ENCODE peak calls at places on chromosomes 6 and 20, in six cellular contexts. One of them, this sample, is unnamed.

GRCh38 chr6:119226089-119226488 is 123.5 kb downstream of the MAN1A1 start:
- DNase-seq in CD4-positive, CD25-positive, alpha-beta regulatory T cell: no peak
- DNase-seq in MM.1S: no peak
- DNase-seq in CD8-positive, alpha-beta memory T cell: no peak
- DNase-seq in lower lobe of right lung: no peak
- DNase-seq in neural progenitor cell: no peak
- DNase-seq in this sample: no peak

GRCh38 chr20:4161447-4162251 is 146.3 kb upstream of the RNF24 start:
- DNase-seq in CD4-positive, CD25-positive, alpha-beta regulatory T cell: no peak
- DNase-seq in MM.1S: peak; percentile 57
- DNase-seq in CD8-positive, alpha-beta memory T cell: no peak
- DNase-seq in lower lobe of right lung: peak; percentile 52
- DNase-seq in neural progenitor cell: no peak
- DNase-seq in this sample: no peak

GRCh38 chr6:170523256-170524187 is 29.6 kb downstream of the PSMB1 start:
- DNase-seq in CD4-positive, CD25-positive, alpha-beta regulatory T cell: no peak
- DNase-seq in MM.1S: no peak
- DNase-seq in CD8-positive, alpha-beta memory T cell: no peak
- DNase-seq in lower lobe of right lung: no peak
- DNase-seq in neural progenitor cell: no peak
- DNase-seq in this sample: no peak

GRCh38 chr20:24818056-24818455 is 131.0 kb upstream of the CST7 start:
- DNase-seq in CD4-positive, CD25-positive, alpha-beta regulatory T cell: no peak
- DNase-seq in MM.1S: no peak
- DNase-seq in CD8-positive, alpha-beta memory T cell: no peak
- DNase-seq in lower lobe of right lung: no peak
- DNase-seq in neural progenitor cell: no peak
- DNase-seq in this sample: no peak

GRCh38 chr20:57481281-57481711 is 43.6 kb downstream of the CTCFL start:
- DNase-seq in CD4-positive, CD25-positive, alpha-beta regulatory T cell: no peak
- DNase-seq in MM.1S: peak; percentile 78
- DNase-seq in CD8-positive, alpha-beta memory T cell: no peak
- DNase-seq in lower lobe of right lung: no peak
- DNase-seq in neural progenitor cell: no peak
- DNase-seq in this sample: peak; percentile 66

GRCh38 chr6:52423971-52424381 is 3.8 kb downstream of the EFHC1 start:
- DNase-seq in CD4-positive, CD25-positive, alpha-beta regulatory T cell: no peak
- DNase-seq in MM.1S: no peak
- DNase-seq in CD8-positive, alpha-beta memory T cell: no peak
- DNase-seq in lower lobe of right lung: no peak
- DNase-seq in neural progenitor cell: no peak
- DNase-seq in this sample: no peak

GRCh38 chr6:109508166-109508860 is 25.3 kb upstream of the ZBTB24 start:
- DNase-seq in CD4-positive, CD25-positive, alpha-beta regulatory T cell: no peak
- DNase-seq in MM.1S: no peak
- DNase-seq in CD8-positive, alpha-beta memory T cell: no peak
- DNase-seq in lower lobe of right lung: no peak
- DNase-seq in neural progenitor cell: peak; percentile 80
- DNase-seq in this sample: no peak

GRCh38 chr6:111105578-111105977 is 18.3 kb downstream of the SLC16A10 start:
- DNase-seq in CD4-positive, CD25-positive, alpha-beta regulatory T cell: peak; percentile 26
- DNase-seq in MM.1S: no peak
- DNase-seq in CD8-positive, alpha-beta memory T cell: no peak
- DNase-seq in lower lobe of right lung: peak; percentile 85
- DNase-seq in neural progenitor cell: no peak
- DNase-seq in this sample: no peak

GRCh38 chr6:100185615-100186014 is 191.6 kb upstream of the MCHR2 start:
- DNase-seq in CD4-positive, CD25-positive, alpha-beta regulatory T cell: no peak
- DNase-seq in MM.1S: peak; percentile 7
- DNase-seq in CD8-positive, alpha-beta memory T cell: no peak
- DNase-seq in lower lobe of right lung: no peak
- DNase-seq in neural progenitor cell: no peak
- DNase-seq in this sample: no peak

GRCh38 chr6:75446278-75446880 is 47.2 kb downstream of the FILIP1 start:
- DNase-seq in CD4-positive, CD25-positive, alpha-beta regulatory T cell: no peak
- DNase-seq in MM.1S: peak; percentile 21
- DNase-seq in CD8-positive, alpha-beta memory T cell: no peak
- DNase-seq in lower lobe of right lung: no peak
- DNase-seq in neural progenitor cell: no peak
- DNase-seq in this sample: no peak

GRCh38 chr20:56710125-56710524 is 81.0 kb downstream of the TFAP2C start:
- DNase-seq in CD4-positive, CD25-positive, alpha-beta regulatory T cell: no peak
- DNase-seq in MM.1S: no peak
- DNase-seq in CD8-positive, alpha-beta memory T cell: no peak
- DNase-seq in lower lobe of right lung: no peak
- DNase-seq in neural progenitor cell: no peak
- DNase-seq in this sample: no peak

GRCh38 chr6:3510178-3510577 is 53.3 kb upstream of the SLC22A23 start:
- DNase-seq in CD4-positive, CD25-positive, alpha-beta regulatory T cell: no peak
- DNase-seq in MM.1S: no peak
- DNase-seq in CD8-positive, alpha-beta memory T cell: no peak
- DNase-seq in lower lobe of right lung: no peak
- DNase-seq in neural progenitor cell: no peak
- DNase-seq in this sample: no peak

GRCh38 chr20:41738584-41739193 is 120.5 kb upstream of the CHD6 start:
- DNase-seq in CD4-positive, CD25-positive, alpha-beta regulatory T cell: peak; percentile 41
- DNase-seq in MM.1S: peak; percentile 57
- DNase-seq in CD8-positive, alpha-beta memory T cell: no peak
- DNase-seq in lower lobe of right lung: peak; percentile 51
- DNase-seq in neural progenitor cell: peak; percentile 77
- DNase-seq in this sample: no peak

GRCh38 chr6:108581932-108582500 is 21.3 kb downstream of the FOXO3 start:
- DNase-seq in CD4-positive, CD25-positive, alpha-beta regulatory T cell: no peak
- DNase-seq in MM.1S: no peak
- DNase-seq in CD8-positive, alpha-beta memory T cell: no peak
- DNase-seq in lower lobe of right lung: no peak
- DNase-seq in neural progenitor cell: no peak
- DNase-seq in this sample: no peak

GRCh38 chr20:8018928-8019177 is 708 bp downstream of the TMX4 start:
- DNase-seq in CD4-positive, CD25-positive, alpha-beta regulatory T cell: no peak
- DNase-seq in MM.1S: no peak
- DNase-seq in CD8-positive, alpha-beta memory T cell: no peak
- DNase-seq in lower lobe of right lung: no peak
- DNase-seq in neural progenitor cell: no peak
- DNase-seq in this sample: no peak

GRCh38 chr6:40763001-40763400 is 175.8 kb upstream of the LRFN2 start:
- DNase-seq in CD4-positive, CD25-positive, alpha-beta regulatory T cell: no peak
- DNase-seq in MM.1S: no peak
- DNase-seq in CD8-positive, alpha-beta memory T cell: no peak
- DNase-seq in lower lobe of right lung: no peak
- DNase-seq in neural progenitor cell: no peak
- DNase-seq in this sample: no peak

GRCh38 chr6:70059047-70059719 is 192.8 kb downstream of the COL19A1 start:
- DNase-seq in CD4-positive, CD25-positive, alpha-beta regulatory T cell: no peak
- DNase-seq in MM.1S: no peak
- DNase-seq in CD8-positive, alpha-beta memory T cell: no peak
- DNase-seq in lower lobe of right lung: no peak
- DNase-seq in neural progenitor cell: no peak
- DNase-seq in this sample: no peak

GRCh38 chr6:138572200-138572875 is 73.0 kb upstream of the NHSL1 start:
- DNase-seq in CD4-positive, CD25-positive, alpha-beta regulatory T cell: no peak
- DNase-seq in MM.1S: no peak
- DNase-seq in CD8-positive, alpha-beta memory T cell: no peak
- DNase-seq in lower lobe of right lung: peak; percentile 80
- DNase-seq in neural progenitor cell: peak; percentile 91
- DNase-seq in this sample: no peak

GRCh38 chr6:11364971-11365397 is 132.5 kb upstream of the NEDD9 start:
- DNase-seq in CD4-positive, CD25-positive, alpha-beta regulatory T cell: no peak
- DNase-seq in MM.1S: no peak
- DNase-seq in CD8-positive, alpha-beta memory T cell: no peak
- DNase-seq in lower lobe of right lung: peak; percentile 57
- DNase-seq in neural progenitor cell: no peak
- DNase-seq in this sample: no peak

GRCh38 chr6:43952746-43953145 is 174.5 kb downstream of the MRPL14 start:
- DNase-seq in CD4-positive, CD25-positive, alpha-beta regulatory T cell: peak; percentile 21
- DNase-seq in MM.1S: no peak
- DNase-seq in CD8-positive, alpha-beta memory T cell: no peak
- DNase-seq in lower lobe of right lung: no peak
- DNase-seq in neural progenitor cell: no peak
- DNase-seq in this sample: no peak

GRCh38 chr6:47524136-47524840 is 46.7 kb downstream of the CD2AP start:
- DNase-seq in CD4-positive, CD25-positive, alpha-beta regulatory T cell: no peak
- DNase-seq in MM.1S: no peak
- DNase-seq in CD8-positive, alpha-beta memory T cell: no peak
- DNase-seq in lower lobe of right lung: no peak
- DNase-seq in neural progenitor cell: no peak
- DNase-seq in this sample: no peak

GRCh38 chr6:72911463-72912153 is 289.7 kb downstream of the KCNQ5 start:
- DNase-seq in CD4-positive, CD25-positive, alpha-beta regulatory T cell: no peak
- DNase-seq in MM.1S: no peak
- DNase-seq in CD8-positive, alpha-beta memory T cell: no peak
- DNase-seq in lower lobe of right lung: no peak
- DNase-seq in neural progenitor cell: no peak
- DNase-seq in this sample: no peak

GRCh38 chr6:38080349-38080748 is 260.8 kb downstream of the ZFAND3 start:
- DNase-seq in CD4-positive, CD25-positive, alpha-beta regulatory T cell: no peak
- DNase-seq in MM.1S: no peak
- DNase-seq in CD8-positive, alpha-beta memory T cell: no peak
- DNase-seq in lower lobe of right lung: no peak
- DNase-seq in neural progenitor cell: no peak
- DNase-seq in this sample: no peak

GRCh38 chr6:168541307-168541706 is 100.3 kb downstream of the SMOC2 start:
- DNase-seq in CD4-positive, CD25-positive, alpha-beta regulatory T cell: no peak
- DNase-seq in MM.1S: no peak
- DNase-seq in CD8-positive, alpha-beta memory T cell: no peak
- DNase-seq in lower lobe of right lung: no peak
- DNase-seq in neural progenitor cell: no peak
- DNase-seq in this sample: no peak

GRCh38 chr6:76422814-76423213 is 350.4 kb upstream of the IMPG1 start:
- DNase-seq in CD4-positive, CD25-positive, alpha-beta regulatory T cell: no peak
- DNase-seq in MM.1S: no peak
- DNase-seq in CD8-positive, alpha-beta memory T cell: no peak
- DNase-seq in lower lobe of right lung: no peak
- DNase-seq in neural progenitor cell: no peak
- DNase-seq in this sample: no peak

GRCh38 chr6:37038297-37039198 is 33.1 kb downstream of the FGD2 start:
- DNase-seq in CD4-positive, CD25-positive, alpha-beta regulatory T cell: no peak
- DNase-seq in MM.1S: no peak
- DNase-seq in CD8-positive, alpha-beta memory T cell: no peak
- DNase-seq in lower lobe of right lung: peak; percentile 49
- DNase-seq in neural progenitor cell: no peak
- DNase-seq in this sample: no peak

GRCh38 chr6:167855825-167856425 is 29.2 kb downstream of the AFDN start:
- DNase-seq in CD4-positive, CD25-positive, alpha-beta regulatory T cell: no peak
- DNase-seq in MM.1S: no peak
- DNase-seq in CD8-positive, alpha-beta memory T cell: no peak
- DNase-seq in lower lobe of right lung: no peak
- DNase-seq in neural progenitor cell: no peak
- DNase-seq in this sample: no peak

GRCh38 chr20:25249198-25249931 is 1.5 kb downstream of the PYGB start:
- DNase-seq in CD4-positive, CD25-positive, alpha-beta regulatory T cell: no peak
- DNase-seq in MM.1S: no peak
- DNase-seq in CD8-positive, alpha-beta memory T cell: no peak
- DNase-seq in lower lobe of right lung: no peak
- DNase-seq in neural progenitor cell: no peak
- DNase-seq in this sample: no peak

DNA sequence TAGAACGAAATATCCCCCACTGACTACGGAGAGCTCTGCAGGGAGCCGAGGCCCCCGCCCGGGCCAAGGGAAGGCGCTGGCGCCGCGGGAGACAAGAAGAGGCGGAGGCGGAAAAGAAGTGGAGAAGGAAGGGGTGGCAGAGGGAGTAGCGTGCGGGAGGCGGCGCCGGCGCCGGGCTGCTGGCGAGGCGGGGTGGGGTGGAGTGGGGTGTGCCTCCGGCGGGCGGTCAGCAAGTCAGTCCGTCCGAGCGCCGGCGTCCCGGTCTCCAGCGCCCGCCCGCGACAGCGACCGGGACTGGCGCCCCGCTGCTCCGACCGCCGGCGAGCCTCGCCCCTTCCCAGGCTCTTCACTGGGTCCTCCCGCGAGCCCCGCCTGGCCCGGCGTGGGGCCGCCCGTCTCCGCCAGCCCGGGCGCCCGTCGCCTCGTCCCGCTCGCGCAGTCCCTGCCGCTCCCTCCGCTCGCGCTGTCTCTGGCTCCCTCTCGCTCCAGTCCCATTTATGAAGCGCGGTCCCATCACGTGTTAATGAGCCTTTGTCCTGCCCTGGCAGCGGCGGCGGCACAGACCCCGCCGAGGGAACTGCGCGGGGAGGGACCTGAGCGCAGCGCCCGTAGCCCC is at the start of gene CNR1:
- DNase-seq in CD4-positive, CD25-positive, alpha-beta regulatory T cell: peak; percentile 1
- DNase-seq in MM.1S: peak; percentile 53
- DNase-seq in CD8-positive, alpha-beta memory T cell: no peak
- DNase-seq in lower lobe of right lung: peak; percentile 85
- DNase-seq in neural progenitor cell: peak; percentile 82
- DNase-seq in this sample: peak; percentile 83
- H3K27me3 ChIP-seq in CD4-positive, CD25-positive, alpha-beta regulatory T cell: peaks cover 54% of the 10 kb centered on the region
- H3K27me3 ChIP-seq in MM.1S: no peaks in the 10 kb centered on the region
- H3K27me3 ChIP-seq in CD8-positive, alpha-beta memory T cell: peaks cover 6% of the 10 kb centered on the region
- H3K27me3 ChIP-seq in lower lobe of right lung: peaks cover 49% of the 10 kb centered on the region
- H3K27me3 ChIP-seq in neural progenitor cell: peaks cover 77% of the 10 kb centered on the region
- H3K27me3 ChIP-seq in this sample: no peaks in the 10 kb centered on the region

DNA sequence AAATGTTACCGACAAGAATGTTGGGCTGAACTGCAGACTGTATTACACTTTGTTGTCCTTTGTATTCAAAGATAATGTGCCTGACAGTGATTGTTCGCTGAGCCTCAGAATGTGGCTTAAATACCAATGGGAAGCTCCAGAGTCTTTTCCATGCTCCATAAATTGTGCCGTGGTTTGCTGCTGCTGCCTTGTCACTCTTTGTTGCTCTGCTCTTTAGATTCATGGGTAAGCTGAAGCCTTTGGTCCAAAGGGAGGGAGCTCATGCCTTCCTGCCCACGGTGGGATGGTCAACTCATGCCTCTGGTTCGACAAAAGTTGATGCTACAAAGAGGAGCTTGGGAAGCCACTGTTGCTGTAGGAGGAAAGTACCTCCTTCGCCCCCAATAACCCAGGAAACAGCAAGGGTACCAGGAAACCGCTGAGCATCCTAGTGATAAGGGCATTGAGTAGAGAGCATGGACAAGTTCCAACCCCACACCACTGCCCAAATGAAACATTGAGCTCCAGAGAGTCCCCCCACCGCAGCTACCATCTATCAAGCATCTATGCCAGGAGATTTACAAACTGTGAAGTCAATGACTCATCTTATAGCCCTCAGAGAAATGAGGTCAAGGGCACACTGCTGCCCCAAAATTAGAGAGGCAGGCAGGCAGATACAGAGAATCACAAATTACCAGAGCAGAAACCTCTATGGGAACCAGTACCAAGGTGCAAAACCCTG is 118.4 kb upstream of the ARID1B start:
- DNase-seq in CD4-positive, CD25-positive, alpha-beta regulatory T cell: no peak
- DNase-seq in MM.1S: no peak
- DNase-seq in CD8-positive, alpha-beta memory T cell: no peak
- DNase-seq in lower lobe of right lung: no peak
- DNase-seq in neural progenitor cell: peak; percentile 35
- DNase-seq in this sample: no peak
- H3K4me3 ChIP-seq in CD4-positive, CD25-positive, alpha-beta regulatory T cell: no peak overlapping the region
- H3K4me3 ChIP-seq in MM.1S: no peak overlapping the region
- H3K4me3 ChIP-seq in CD8-positive, alpha-beta memory T cell: no peak overlapping the region
- H3K4me3 ChIP-seq in lower lobe of right lung: no peak overlapping the region
- H3K4me3 ChIP-seq in neural progenitor cell: no peak overlapping the region
- H3K4me3 ChIP-seq in this sample: no peak overlapping the region

GRCh38 chr6:33286946-33287914 is 1.8 kb downstream of the WDR46 start:
- DNase-seq in CD4-positive, CD25-positive, alpha-beta regulatory T cell: no peak
- DNase-seq in MM.1S: no peak
- DNase-seq in CD8-positive, alpha-beta memory T cell: no peak
- DNase-seq in lower lobe of right lung: no peak
- DNase-seq in neural progenitor cell: no peak
- DNase-seq in this sample: no peak
- H3K36me3 ChIP-seq in CD4-positive, CD25-positive, alpha-beta regulatory T cell: peaks cover 37% of the 10 kb centered on the region
- H3K36me3 ChIP-seq in MM.1S: peaks cover 6% of the 10 kb centered on the region
- H3K36me3 ChIP-seq in CD8-positive, alpha-beta memory T cell: peaks cover 34% of the 10 kb centered on the region
- H3K36me3 ChIP-seq in lower lobe of right lung: peaks cover 70% of the 10 kb centered on the region
- H3K36me3 ChIP-seq in neural progenitor cell: no peaks in the 10 kb centered on the region
- H3K36me3 ChIP-seq in this sample: peaks cover 16% of the 10 kb centered on the region

GRCh38 chr6:30071858-30072257 is 3.7 kb downstream of the RNF39 start:
- DNase-seq in CD4-positive, CD25-positive, alpha-beta regulatory T cell: no peak
- DNase-seq in MM.1S: no peak
- DNase-seq in CD8-positive, alpha-beta memory T cell: no peak
- DNase-seq in lower lobe of right lung: no peak
- DNase-seq in neural progenitor cell: no peak
- DNase-seq in this sample: no peak
- H3K27me3 ChIP-seq in CD4-positive, CD25-positive, alpha-beta regulatory T cell: peaks cover 26% of the 10 kb centered on the region
- H3K27me3 ChIP-seq in MM.1S: peaks cover 22% of the 10 kb centered on the region
- H3K27me3 ChIP-seq in CD8-positive, alpha-beta memory T cell: peaks cover 6% of the 10 kb centered on the region
- H3K27me3 ChIP-seq in lower lobe of right lung: peaks cover 42% of the 10 kb centered on the region
- H3K27me3 ChIP-seq in neural progenitor cell: peaks cover 76% of the 10 kb centered on the region
- H3K27me3 ChIP-seq in this sample: peaks cover 5% of the 10 kb centered on the region